ENCODE peak calls at places on chromosome 22, in five cellular contexts. U, P, F, T and B are unnamed samples.
A peak's percentile ranks its signal among the peaks of the same experiment; 100 is the strongest.

GRCh38 chr22:43152355-43153071 is 1.2 kb downstream of the TSPO start:
- DNase-seq in U (no peak), P (no peak), F (no peak), T (no peak), B (no peak)

GRCh38 chr22:20211997-20212753 is 55.9 kb downstream of the RTN4R start:
- DNase-seq in U (no peak), P (no peak), F (no peak), T (no peak), B (no peak)

GRCh38 chr22:23786752-23787599 is at the start of gene SMARCB1:
- DNase-seq in U (peak; percentile 63), P (peak; percentile 70), F (no peak), T (no peak), B (peak; percentile 98)

GRCh38 chr22:33835196-33835788 is 85.0 kb downstream of the LARGE1 start:
- DNase-seq in U (no peak), P (no peak), F (no peak), T (no peak), B (no peak)

GRCh38 chr22:17576475-17576874 is 13.2 kb downstream of the SLC25A18 start:
- DNase-seq in U (no peak), P (no peak), F (no peak), T (no peak), B (no peak)

GRCh38 chr22:26977741-26978140 is 320.4 kb downstream of the MIAT start:
- DNase-seq in U (no peak), P (no peak), F (no peak), T (no peak), B (no peak)

GRCh38 chr22:17264321-17265052 is 45.3 kb upstream of the ADA2 start:
- DNase-seq in U (peak; percentile 50), P (no peak), F (no peak), T (no peak), B (no peak)

GRCh38 chr22:20822240-20822639 is 36.4 kb downstream of the PI4KA start:
- DNase-seq in U (no peak), P (no peak), F (no peak), T (no peak), B (no peak)

GRCh38 chr22:46812786-46813185 is 50.3 kb downstream of the TBC1D22A start:
- DNase-seq in U (no peak), P (no peak), F (no peak), T (no peak), B (no peak)

GRCh38 chr22:46373166-46373565 is 37.7 kb downstream of the TRMU start:
- DNase-seq in U (no peak), P (no peak), F (no peak), T (no peak), B (no peak)

GRCh38 chr22:33427461-33427860 is 369.3 kb upstream of the SYN3 start:
- DNase-seq in U (no peak), P (no peak), F (no peak), T (no peak), B (no peak)

GRCh38 chr22:28245579-28246224 is 326.6 kb upstream of the PITPNB start:
- DNase-seq in U (no peak), P (peak; percentile 37), F (no peak), T (no peak), B (no peak)

GRCh38 chr22:43479962-43480361 is 68.1 kb downstream of the MPPED1 start:
- DNase-seq in U (no peak), P (no peak), F (no peak), T (no peak), B (no peak)

GRCh38 chr22:27113211-27114030 is 456.0 kb downstream of the MIAT start:
- DNase-seq in U (no peak), P (peak; percentile 63), F (no peak), T (no peak), B (no peak)

GRCh38 chr22:42670921-42671709 is 21.9 kb upstream of the CYB5R3 start:
- DNase-seq in U (no peak), P (no peak), F (no peak), T (no peak), B (no peak)

GRCh38 chr22:19038728-19039447 is 83.3 kb downstream of the DGCR2 start:
- DNase-seq in U (no peak), P (no peak), F (no peak), T (no peak), B (no peak)
- TF ChIP-seq SUZ12 in U (no peak), P (no peak), F (no peak), T (no peak), B (no peak)

GRCh38 chr22:31227186-31227585 is 15.1 kb downstream of the LIMK2 start:
- DNase-seq in U (no peak), P (no peak), F (no peak), T (no peak), B (no peak)

GRCh38 chr22:31230871-31231621 is 18.9 kb downstream of the LIMK2 start:
- DNase-seq in U (no peak), P (peak; percentile 83), F (no peak), T (no peak), B (peak; percentile 72)

GRCh38 chr22:31230155-31230870 is 18.2 kb downstream of the LIMK2 start:
- DNase-seq in U (no peak), P (no peak), F (peak; percentile 57), T (no peak), B (no peak)

GRCh38 chr22:31229402-31230140 is 17.5 kb downstream of the LIMK2 start:
- DNase-seq in U (no peak), P (no peak), F (no peak), T (no peak), B (no peak)

GRCh38 chr22:31228425-31228824 is 16.3 kb downstream of the LIMK2 start:
- DNase-seq in U (no peak), P (no peak), F (no peak), T (no peak), B (no peak)
- TF ChIP-seq SUZ12 in U (no peak), P (no peak), F (no peak), T (no peak), B (no peak)

GRCh38 chr22:50308986-50309600 is 1.6 kb upstream of the PLXNB2 start:
- DNase-seq in U (no peak), P (no peak), F (no peak), T (no peak), B (no peak)
- TF ChIP-seq SUZ12 in U (no peak), P (no peak), F (no peak), T (no peak), B (no peak)

DNA sequence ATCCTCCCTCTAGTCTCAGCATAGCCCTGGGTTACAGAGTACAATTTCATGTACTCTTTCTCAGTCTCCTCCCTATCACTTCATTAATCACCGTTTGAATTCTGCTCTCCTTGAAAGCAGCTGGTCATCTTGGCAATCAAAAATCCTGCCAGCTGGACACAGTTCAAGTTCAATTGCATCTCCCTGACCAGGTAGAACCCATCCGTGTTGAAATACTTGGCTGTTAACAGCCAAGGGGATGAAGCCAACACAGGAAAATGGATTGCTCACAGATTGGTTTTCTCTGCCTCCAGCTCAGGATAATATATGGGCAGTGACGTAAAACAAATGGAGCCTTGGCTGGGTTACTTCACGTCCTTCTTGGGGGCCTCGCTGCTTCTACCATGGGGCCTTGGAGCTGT is 55.1 kb upstream of the GRK3 start:
- DNase-seq in U (no peak), P (no peak), F (no peak), T (no peak), B (no peak)
- TF ChIP-seq SUZ12 in U (no peak), P (no peak), F (no peak), T (no peak), B (no peak)

DNA sequence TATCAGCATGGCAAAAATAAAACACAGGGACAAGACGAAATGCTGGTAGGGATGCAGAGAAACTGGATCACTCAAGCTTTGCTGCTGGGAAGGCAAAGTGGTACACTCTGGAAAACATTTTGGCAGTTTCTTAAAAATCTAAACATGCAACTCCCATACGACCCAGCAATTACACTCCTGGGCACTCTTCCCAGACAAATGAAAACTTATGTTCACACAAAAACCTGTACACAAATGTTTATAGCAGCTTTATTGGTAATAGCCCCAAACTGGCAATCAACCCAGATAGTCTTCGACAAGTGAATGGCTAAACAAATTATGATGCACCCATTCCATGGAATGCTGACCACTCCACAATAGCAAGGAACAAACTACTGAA is 35.8 kb upstream of the PRR5 start:
- DNase-seq in U (no peak), P (no peak), F (no peak), T (no peak), B (no peak)
- TF ChIP-seq SUZ12 in U (no peak), P (no peak), F (no peak), T (no peak), B (no peak)

GRCh38 chr22:24830205-24830979 is 24.4 kb downstream of the SGSM1 start:
- DNase-seq in U (peak; percentile 49), P (no peak), F (no peak), T (no peak), B (no peak)

GRCh38 chr22:24833881-24834495 is 28.0 kb downstream of the SGSM1 start:
- DNase-seq in U (no peak), P (no peak), F (no peak), T (no peak), B (no peak)

GRCh38 chr22:24831678-24832077 is 25.7 kb downstream of the SGSM1 start:
- DNase-seq in U (no peak), P (no peak), F (no peak), T (no peak), B (no peak)

GRCh38 chr22:24836282-24836681 is 30.3 kb downstream of the SGSM1 start:
- DNase-seq in U (no peak), P (no peak), F (no peak), T (no peak), B (no peak)

GRCh38 chr22:24834845-24835570 is 29.0 kb downstream of the SGSM1 start:
- DNase-seq in U (no peak), P (peak; percentile 32), F (no peak), T (no peak), B (peak; percentile 51)
- TF ChIP-seq SUZ12 in U (no peak), P (no peak), F (no peak), T (no peak), B (no peak)

GRCh38 chr22:32337015-32337414 is 20.7 kb upstream of the RFPL3 start:
- DNase-seq in U (no peak), P (no peak), F (no peak), T (no peak), B (no peak)
- TF ChIP-seq SUZ12 in U (no peak), P (no peak), F (no peak), T (no peak), B (no peak)

DNA sequence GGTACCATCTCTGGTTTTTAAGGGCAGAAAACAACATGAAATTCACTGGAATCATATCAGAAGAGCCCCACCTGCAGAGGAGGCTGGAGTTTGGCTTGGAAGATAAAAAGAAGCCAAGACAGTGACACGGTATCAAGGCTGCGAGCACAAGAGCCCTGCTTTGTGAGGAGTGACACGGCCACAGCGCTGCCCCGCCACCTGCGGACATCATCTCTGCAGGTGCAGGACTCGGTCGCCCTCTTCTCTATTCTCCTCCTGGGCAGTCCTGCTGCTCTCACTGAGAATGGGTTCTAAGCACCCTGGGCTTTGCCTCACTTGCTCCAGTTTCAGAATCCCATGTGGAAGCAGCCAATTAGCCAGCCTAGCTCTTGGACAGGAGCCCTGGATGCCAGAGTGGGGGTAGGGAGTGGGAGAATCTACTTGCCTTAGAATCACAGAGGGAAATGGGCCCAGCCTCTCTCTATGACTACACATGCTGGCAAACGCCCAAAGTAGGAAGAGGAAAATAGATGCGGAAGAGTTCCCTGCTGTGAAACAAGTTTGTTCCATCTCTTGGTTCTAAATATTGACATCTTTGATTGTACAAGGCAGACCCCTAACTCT is 17.1 kb downstream of the APOL4 start:
- DNase-seq in U (no peak), P (no peak), F (no peak), T (no peak), B (no peak)
- TF ChIP-seq SUZ12 in U (no peak), P (no peak), F (no peak), T (no peak), B (no peak)